ENCODE peak calls at places on chromosomes 16 and 17, in seven cellular contexts. O, Y, Q, J, A, S and M are unnamed samples.

GRCh38 chr17:2214047-2214717 is 89.4 kb downstream of the SMG6 start:
- DNase-seq in O (peak), Y (peak), Q (peak), J (no peak), A (no peak), S (peak), M (no peak)

GRCh38 chr16:11909653-11910551 is 5.9 kb downstream of the GSPT1 start:
- DNase-seq in O (no peak), Y (peak), Q (peak), J (no peak), A (no peak), S (peak), M (peak)

GRCh38 chr17:65531508-65532431 is 29.7 kb downstream of the AXIN2 start:
- DNase-seq in O (peak), Y (peak), Q (no peak), J (peak), A (no peak), S (peak), M (peak)

GRCh38 chr16:88453621-88454314 is 688 bp downstream of the ZFPM1 start:
- DNase-seq in O (peak), Y (no peak), Q (no peak), J (no peak), A (peak), S (no peak), M (no peak)

GRCh38 chr16:50121721-50122445 is 31.2 kb upstream of the TENT4B start:
- DNase-seq in O (peak), Y (no peak), Q (no peak), J (no peak), A (no peak), S (no peak), M (no peak)

GRCh38 chr16:10552998-10553491 is 27.4 kb downstream of the EMP2 start:
- DNase-seq in O (peak), Y (no peak), Q (no peak), J (peak), A (peak), S (no peak), M (no peak)

GRCh38 chr16:74832228-74832627 is 57.6 kb upstream of the FA2H start:
- DNase-seq in O (no peak), Y (no peak), Q (no peak), J (no peak), A (no peak), S (no peak), M (no peak)

GRCh38 chr17:33144837-33145236 is 148.3 kb downstream of the ASIC2 start:
- DNase-seq in O (no peak), Y (no peak), Q (no peak), J (no peak), A (no peak), S (no peak), M (no peak)

GRCh38 chr17:34820166-34820920 is 140.9 kb downstream of the CCT6B start:
- DNase-seq in O (peak), Y (no peak), Q (no peak), J (no peak), A (no peak), S (no peak), M (no peak)

GRCh38 chr16:89983550-89983949 is 35.0 kb downstream of the DEF8 start:
- DNase-seq in O (no peak), Y (no peak), Q (no peak), J (no peak), A (no peak), S (no peak), M (no peak)

GRCh38 chr16:89556750-89557149 is 3.7 kb upstream of the RPL13 start:
- DNase-seq in O (no peak), Y (no peak), Q (no peak), J (no peak), A (no peak), S (no peak), M (no peak)

GRCh38 chr17:4479982-4480751 is 18.5 kb upstream of the SPNS2 start:
- DNase-seq in O (peak), Y (no peak), Q (no peak), J (no peak), A (peak), S (no peak), M (no peak)

GRCh38 chr17:3732171-3732570 is 8.5 kb downstream of the HASPIN start:
- DNase-seq in O (no peak), Y (peak), Q (peak), J (no peak), A (no peak), S (peak), M (no peak)

GRCh38 chr16:81798311-81799137 is 19.4 kb downstream of the PLCG2 start:
- DNase-seq in O (no peak), Y (no peak), Q (no peak), J (no peak), A (no peak), S (no peak), M (no peak)

GRCh38 chr16:56121156-56121500 is 70.2 kb upstream of the GNAO1 start:
- DNase-seq in O (no peak), Y (no peak), Q (no peak), J (no peak), A (no peak), S (no peak), M (no peak)

GRCh38 chr17:79233916-79234551 is 159.4 kb downstream of the ENGASE start:
- DNase-seq in O (no peak), Y (no peak), Q (no peak), J (no peak), A (no peak), S (no peak), M (no peak)

GRCh38 chr17:45147102-45147580 is 1.1 kb upstream of the HEXIM1 start:
- DNase-seq in O (peak), Y (peak), Q (peak), J (no peak), A (no peak), S (peak), M (no peak)

GRCh38 chr17:65079489-65079900 is 23.0 kb upstream of the GNA13 start:
- DNase-seq in O (peak), Y (no peak), Q (no peak), J (peak), A (no peak), S (no peak), M (no peak)

GRCh38 chr16:31486036-31486435 is 3.1 kb downstream of the SLC5A2 start:
- DNase-seq in O (no peak), Y (no peak), Q (no peak), J (no peak), A (no peak), S (no peak), M (no peak)

GRCh38 chr17:82230627-82231311 is 1.9 kb downstream of the SLC16A3 start:
- DNase-seq in O (peak), Y (peak), Q (peak), J (peak), A (peak), S (peak), M (peak)

GRCh38 chr17:29615492-29616299 is 7.0 kb downstream of the CORO6 start:
- DNase-seq in O (peak), Y (peak), Q (peak), J (peak), A (peak), S (peak), M (no peak)

GRCh38 chr17:65593870-65594584 is 32.6 kb upstream of the AXIN2 start:
- DNase-seq in O (peak), Y (no peak), Q (no peak), J (no peak), A (no peak), S (peak), M (no peak)

GRCh38 chr16:30977502-30977901 is 7.5 kb upstream of the HSD3B7 start:
- DNase-seq in O (peak), Y (peak), Q (no peak), J (peak), A (no peak), S (no peak), M (no peak)

GRCh38 chr17:53148058-53148457 is 674.7 kb upstream of the KIF2B start:
- DNase-seq in O (no peak), Y (no peak), Q (no peak), J (no peak), A (no peak), S (no peak), M (no peak)

DNA sequence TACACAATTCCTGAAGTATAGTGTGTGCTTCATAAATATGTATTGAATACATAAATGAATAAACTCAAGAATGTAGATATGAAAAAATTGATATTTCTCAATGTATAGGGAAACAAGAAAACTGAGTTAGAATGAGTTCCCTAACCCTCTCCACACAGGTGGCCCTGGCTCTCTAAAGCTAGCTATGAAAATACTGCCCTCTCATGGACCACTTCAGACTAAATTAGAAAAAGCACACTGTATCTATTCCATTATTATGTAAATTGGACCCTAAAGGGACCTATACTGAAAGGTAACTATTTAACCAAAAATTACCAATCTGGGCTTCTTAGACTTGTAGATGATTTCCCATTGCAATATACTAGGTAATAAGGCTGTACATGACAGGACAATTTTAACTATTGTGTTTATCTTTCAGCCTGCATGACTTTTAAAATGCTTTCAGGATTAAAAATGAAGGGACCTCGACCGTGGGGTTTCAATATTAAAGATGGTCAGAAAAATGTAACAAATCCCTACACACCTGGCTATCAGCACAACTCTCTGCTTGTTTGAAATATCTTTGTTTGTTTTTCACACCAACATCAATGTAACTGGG is 672.5 kb upstream of the KIF2B start:
- DNase-seq in O (peak), Y (no peak), Q (no peak), J (no peak), A (no peak), S (peak), M (no peak)
- TF ChIP-seq CTCF in O (peak), Y (no peak), Q (no peak), J (no peak), A (no peak), S (peak), M (no peak)

DNA sequence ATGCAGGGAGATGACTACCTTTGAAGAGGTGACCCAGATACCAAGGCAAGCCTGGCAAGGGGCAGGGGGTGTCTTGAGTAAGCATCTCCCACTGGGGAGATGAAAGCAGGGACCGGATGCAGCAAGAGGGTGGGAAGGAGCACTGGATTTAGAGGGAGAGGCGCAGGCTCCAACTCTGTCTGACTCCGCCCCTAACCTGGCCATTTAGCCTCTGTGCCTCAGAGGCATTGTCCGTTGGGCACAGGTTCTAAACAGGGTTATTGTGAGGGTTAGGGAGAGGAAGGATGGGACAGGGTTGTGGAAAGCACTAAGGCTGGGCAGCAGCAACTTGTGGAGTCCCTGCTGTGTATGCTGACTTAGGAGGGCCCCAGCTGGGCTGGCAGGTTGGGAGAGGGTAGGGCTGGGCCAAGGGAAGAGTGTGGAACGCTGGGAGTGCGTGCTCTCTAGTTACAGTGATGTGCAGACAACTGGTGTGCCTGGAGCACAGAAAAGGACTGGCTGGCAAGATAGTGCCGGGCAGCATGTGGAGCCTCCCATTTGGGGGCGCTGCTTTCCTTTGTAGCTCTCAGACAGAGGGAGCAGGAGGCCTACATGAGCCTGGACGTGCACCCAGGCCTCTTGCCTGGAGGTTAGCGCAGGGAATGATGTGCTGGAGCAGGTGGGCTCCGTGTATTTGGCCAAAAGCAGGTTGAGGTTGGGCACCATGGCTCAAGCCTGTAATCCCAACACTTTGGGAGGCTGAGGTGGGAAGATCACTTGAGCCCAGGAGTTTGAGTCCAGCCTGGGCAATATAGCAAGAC is 26.2 kb downstream of the TBX2 start:
- DNase-seq in O (peak), Y (no peak), Q (no peak), J (peak), A (no peak), S (no peak), M (no peak)
- TF ChIP-seq CTCF in O (peak), Y (no peak), Q (peak), J (no peak), A (no peak), S (no peak), M (no peak)

DNA sequence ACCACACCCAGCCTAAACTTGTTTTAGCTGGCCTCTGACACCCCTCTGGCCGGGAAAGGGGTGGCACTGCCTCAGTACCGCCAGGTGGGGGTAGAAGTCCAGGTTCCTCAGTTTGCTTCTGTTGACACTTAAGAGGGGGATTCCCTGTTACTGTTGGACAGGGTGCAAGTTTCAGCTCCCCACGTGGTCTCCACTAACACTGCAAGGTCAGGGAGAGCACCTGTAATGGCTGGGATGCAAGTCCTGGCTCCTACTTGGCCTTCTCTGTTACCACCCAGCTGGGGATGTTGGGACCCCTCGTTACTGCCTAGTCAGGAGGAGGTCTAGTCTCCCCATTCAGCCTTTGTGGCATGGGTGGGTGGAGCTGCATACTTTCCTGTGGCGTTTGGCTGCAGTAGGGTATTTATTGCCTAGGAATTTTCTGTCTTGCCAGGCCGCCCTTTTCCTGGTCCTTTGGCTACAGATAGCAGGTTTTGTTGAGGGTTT is 10.6 kb upstream of the MFAP4 start:
- DNase-seq in O (peak), Y (no peak), Q (no peak), J (peak), A (peak), S (no peak), M (no peak)
- TF ChIP-seq CTCF in O (peak), Y (no peak), Q (peak), J (peak), A (no peak), S (no peak), M (no peak)

DNA sequence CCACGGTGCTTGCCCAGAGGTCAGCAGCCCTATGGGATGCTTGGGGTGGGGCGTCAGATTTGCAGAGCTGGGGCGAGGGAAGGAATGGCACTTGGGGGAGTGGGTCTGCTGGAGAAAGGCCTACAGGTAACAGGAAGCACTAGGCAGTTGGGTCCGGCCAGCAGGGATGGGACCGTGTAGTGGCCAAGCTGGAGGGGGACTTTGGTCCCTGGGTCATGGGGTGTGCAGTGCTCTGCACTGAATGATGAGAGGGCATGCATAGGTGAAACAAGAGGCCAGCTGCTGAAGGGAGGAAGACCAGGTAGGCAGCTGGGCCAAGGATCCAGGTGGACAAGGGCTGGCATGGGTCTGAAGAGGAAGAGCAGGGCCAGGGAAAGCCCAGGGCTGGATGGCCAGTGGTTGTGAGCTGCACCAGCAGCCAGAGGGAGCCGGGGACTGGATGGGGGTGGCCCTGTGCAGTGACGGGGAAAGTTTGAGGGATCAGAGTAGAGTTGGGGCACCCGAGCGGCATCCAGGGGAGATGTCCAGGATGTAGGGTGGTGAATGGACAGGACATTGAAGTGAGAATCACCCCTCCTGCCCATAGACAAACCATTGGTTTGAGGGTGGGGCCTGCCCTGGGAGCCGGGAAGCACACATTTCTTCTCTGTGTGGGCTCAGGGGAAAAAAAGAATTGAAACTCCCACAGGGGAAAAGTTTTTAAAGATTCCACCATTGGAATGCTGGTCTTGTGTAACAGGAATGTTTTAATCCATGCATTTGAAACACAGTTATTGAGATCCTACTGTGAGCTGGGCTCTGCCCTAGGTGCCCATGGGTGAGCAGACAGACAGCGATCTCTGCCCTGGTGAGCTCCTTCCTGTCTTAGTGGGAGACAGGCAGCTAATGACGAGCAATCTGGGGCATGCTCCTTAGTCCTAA is 25.1 kb downstream of the RAI1 start:
- DNase-seq in O (no peak), Y (no peak), Q (no peak), J (no peak), A (no peak), S (no peak), M (no peak)
- TF ChIP-seq CTCF in O (no peak), Y (no peak), Q (no peak), J (no peak), A (no peak), S (no peak), M (no peak)

GRCh38 chr16:67277294-67277998 is 1.9 kb upstream of the PLEKHG4 start:
- DNase-seq in O (no peak), Y (peak), Q (peak), J (no peak), A (peak), S (peak), M (peak)

GRCh38 chr16:67280090-67281015 is 1.0 kb downstream of the PLEKHG4 start:
- DNase-seq in O (no peak), Y (no peak), Q (no peak), J (no peak), A (no peak), S (no peak), M (no peak)

GRCh38 chr16:67279296-67280089 is at the start of gene PLEKHG4:
- DNase-seq in O (peak), Y (peak), Q (peak), J (peak), A (peak), S (peak), M (peak)

GRCh38 chr16:67278773-67279295 is 498 bp upstream of the PLEKHG4 start:
- DNase-seq in O (peak), Y (peak), Q (no peak), J (peak), A (peak), S (no peak), M (no peak)

GRCh38 chr16:67277999-67278772 is 1.1 kb upstream of the PLEKHG4 start:
- DNase-seq in O (no peak), Y (peak), Q (peak), J (no peak), A (peak), S (peak), M (peak)
- TF ChIP-seq CTCF in O (no peak), Y (no peak), Q (no peak), J (no peak), A (no peak), S (no peak), M (no peak)

DNA sequence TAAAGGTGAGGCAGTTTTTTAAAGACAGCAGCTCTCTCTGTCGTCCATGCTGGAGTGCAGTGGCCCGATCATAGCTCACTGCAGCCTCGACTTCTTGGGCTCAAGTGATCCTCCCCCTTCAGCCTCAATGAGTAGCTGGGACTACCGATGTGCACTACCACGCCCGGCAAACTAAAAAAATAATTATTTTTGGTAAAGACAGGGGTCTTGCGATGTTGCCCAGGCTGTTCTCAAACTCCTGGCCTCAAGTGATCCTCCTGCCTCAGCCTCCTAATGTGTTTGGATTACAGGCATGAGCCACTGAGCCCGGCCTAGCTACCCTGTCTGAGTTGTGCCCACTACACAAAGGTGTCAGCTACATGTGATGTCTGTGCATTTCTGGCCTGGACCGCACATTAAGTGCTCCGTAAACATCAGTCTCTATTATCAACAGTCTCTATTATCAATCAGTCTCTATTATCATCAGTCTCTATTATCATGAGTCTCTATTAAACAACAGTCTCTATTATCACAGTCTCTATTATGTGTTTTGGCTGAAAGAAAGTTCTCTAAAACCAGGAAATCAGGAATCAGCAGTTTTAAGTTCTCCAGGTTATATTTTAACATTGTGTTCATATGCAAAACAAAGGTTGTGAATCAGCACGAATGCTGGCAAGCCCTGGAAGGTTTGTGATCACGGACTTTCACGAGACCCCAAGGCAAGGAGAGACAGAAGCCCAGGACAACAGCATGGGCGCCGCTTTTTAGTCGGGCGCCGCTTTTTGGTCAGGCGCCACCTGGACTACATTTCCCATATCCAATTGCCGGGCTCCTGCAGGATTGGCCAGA is 696 bp upstream of the WWOX start:
- DNase-seq in O (no peak), Y (no peak), Q (no peak), J (no peak), A (no peak), S (no peak), M (no peak)
- TF ChIP-seq CTCF in O (no peak), Y (no peak), Q (no peak), J (no peak), A (no peak), S (no peak), M (no peak)